ENCODE peak calls at places on chromosomes 13 and 19, in five cellular contexts. One of them, this sample, is unnamed.
A peak's percentile ranks its signal among the peaks of the same experiment; 100 is the strongest.

GRCh38 chr13:64186503-64186902 is 2770.9 kb upstream of the PCDH20 start:
- DNase-seq in neural crest cell: no peak
- DNase-seq in omental fat pad: no peak
- DNase-seq in CD8-positive, alpha-beta T cell: no peak
- DNase-seq in fibroblast of mammary gland: no peak
- DNase-seq in this sample: no peak

GRCh38 chr13:108463365-108463764 is 166.0 kb upstream of the MYO16 start:
- DNase-seq in neural crest cell: no peak
- DNase-seq in omental fat pad: no peak
- DNase-seq in CD8-positive, alpha-beta T cell: no peak
- DNase-seq in fibroblast of mammary gland: peak; percentile 91
- DNase-seq in this sample: no peak

GRCh38 chr13:102187313-102187712 is 214.5 kb downstream of the FGF14 start:
- DNase-seq in neural crest cell: no peak
- DNase-seq in omental fat pad: no peak
- DNase-seq in CD8-positive, alpha-beta T cell: no peak
- DNase-seq in fibroblast of mammary gland: no peak
- DNase-seq in this sample: no peak

GRCh38 chr13:78587395-78587794 is 16.0 kb downstream of the POU4F1 start:
- DNase-seq in neural crest cell: no peak
- DNase-seq in omental fat pad: no peak
- DNase-seq in CD8-positive, alpha-beta T cell: no peak
- DNase-seq in fibroblast of mammary gland: no peak
- DNase-seq in this sample: no peak

GRCh38 chr19:54408627-54409026 is 6.6 kb upstream of the TTYH1 start:
- DNase-seq in neural crest cell: no peak
- DNase-seq in omental fat pad: no peak
- DNase-seq in CD8-positive, alpha-beta T cell: no peak
- DNase-seq in fibroblast of mammary gland: no peak
- DNase-seq in this sample: no peak

GRCh38 chr19:45613926-45614725 is 12.1 kb upstream of the GPR4 start:
- DNase-seq in neural crest cell: no peak
- DNase-seq in omental fat pad: no peak
- DNase-seq in CD8-positive, alpha-beta T cell: no peak
- DNase-seq in fibroblast of mammary gland: peak; percentile 92
- DNase-seq in this sample: no peak

GRCh38 chr19:41801682-41802317 is 5.4 kb downstream of the CEACAM3 start:
- DNase-seq in neural crest cell: no peak
- DNase-seq in omental fat pad: no peak
- DNase-seq in CD8-positive, alpha-beta T cell: no peak
- DNase-seq in fibroblast of mammary gland: no peak
- DNase-seq in this sample: no peak

GRCh38 chr13:100508996-100509395 is 79.6 kb downstream of the GGACT start:
- DNase-seq in neural crest cell: no peak
- DNase-seq in omental fat pad: no peak
- DNase-seq in CD8-positive, alpha-beta T cell: no peak
- DNase-seq in fibroblast of mammary gland: no peak
- DNase-seq in this sample: no peak

GRCh38 chr19:13929956-13930355 is 8.3 kb downstream of the PODNL1 start:
- DNase-seq in neural crest cell: no peak
- DNase-seq in omental fat pad: no peak
- DNase-seq in CD8-positive, alpha-beta T cell: no peak
- DNase-seq in fibroblast of mammary gland: no peak
- DNase-seq in this sample: no peak

GRCh38 chr13:42113478-42113877 is 65.0 kb downstream of the DGKH start:
- DNase-seq in neural crest cell: no peak
- DNase-seq in omental fat pad: no peak
- DNase-seq in CD8-positive, alpha-beta T cell: no peak
- DNase-seq in fibroblast of mammary gland: no peak
- DNase-seq in this sample: no peak

GRCh38 chr19:17091758-17092333 is 16.3 kb downstream of the MYO9B start:
- DNase-seq in neural crest cell: no peak
- DNase-seq in omental fat pad: no peak
- DNase-seq in CD8-positive, alpha-beta T cell: no peak
- DNase-seq in fibroblast of mammary gland: no peak
- DNase-seq in this sample: no peak

GRCh38 chr13:99979453-99980200 is 2.0 kb upstream of the ZIC2 start:
- DNase-seq in neural crest cell: no peak
- DNase-seq in omental fat pad: no peak
- DNase-seq in CD8-positive, alpha-beta T cell: no peak
- DNase-seq in fibroblast of mammary gland: no peak
- DNase-seq in this sample: no peak

GRCh38 chr13:28558567-28558966 is 63.6 kb upstream of the FLT1 start:
- DNase-seq in neural crest cell: no peak
- DNase-seq in omental fat pad: no peak
- DNase-seq in CD8-positive, alpha-beta T cell: no peak
- DNase-seq in fibroblast of mammary gland: peak; percentile 29
- DNase-seq in this sample: no peak

GRCh38 chr13:51066091-51066831 is 44.8 kb downstream of the C13orf42 start:
- DNase-seq in neural crest cell: no peak
- DNase-seq in omental fat pad: no peak
- DNase-seq in CD8-positive, alpha-beta T cell: no peak
- DNase-seq in fibroblast of mammary gland: no peak
- DNase-seq in this sample: no peak

GRCh38 chr13:33918199-33918932 is 100.4 kb downstream of the RFC3 start:
- DNase-seq in neural crest cell: no peak
- DNase-seq in omental fat pad: no peak
- DNase-seq in CD8-positive, alpha-beta T cell: no peak
- DNase-seq in fibroblast of mammary gland: peak; percentile 90
- DNase-seq in this sample: no peak

GRCh38 chr19:34363094-34363493 is 1.9 kb upstream of the GPI start:
- DNase-seq in neural crest cell: no peak
- DNase-seq in omental fat pad: no peak
- DNase-seq in CD8-positive, alpha-beta T cell: no peak
- DNase-seq in fibroblast of mammary gland: no peak
- DNase-seq in this sample: no peak

GRCh38 chr19:1725100-1726064 is 27.9 kb upstream of the ONECUT3 start:
- DNase-seq in neural crest cell: peak; percentile 72
- DNase-seq in omental fat pad: no peak
- DNase-seq in CD8-positive, alpha-beta T cell: peak; percentile 9
- DNase-seq in fibroblast of mammary gland: peak; percentile 24
- DNase-seq in this sample: no peak

GRCh38 chr19:58569191-58569942 is 3.8 kb downstream of the MZF1 start:
- DNase-seq in neural crest cell: no peak
- DNase-seq in omental fat pad: no peak
- DNase-seq in CD8-positive, alpha-beta T cell: no peak
- DNase-seq in fibroblast of mammary gland: no peak
- DNase-seq in this sample: peak; percentile 54

GRCh38 chr13:29707876-29708543 is 112.5 kb upstream of the SLC7A1 start:
- DNase-seq in neural crest cell: no peak
- DNase-seq in omental fat pad: no peak
- DNase-seq in CD8-positive, alpha-beta T cell: peak; percentile 13
- DNase-seq in fibroblast of mammary gland: peak; percentile 60
- DNase-seq in this sample: no peak

GRCh38 chr13:46489586-46490023 is 63.4 kb upstream of the LRCH1 start:
- DNase-seq in neural crest cell: no peak
- DNase-seq in omental fat pad: no peak
- DNase-seq in CD8-positive, alpha-beta T cell: no peak
- DNase-seq in fibroblast of mammary gland: peak; percentile 98
- DNase-seq in this sample: no peak

GRCh38 chr19:40586611-40587010 is 9.9 kb downstream of the SHKBP1 start:
- DNase-seq in neural crest cell: no peak
- DNase-seq in omental fat pad: no peak
- DNase-seq in CD8-positive, alpha-beta T cell: no peak
- DNase-seq in fibroblast of mammary gland: no peak
- DNase-seq in this sample: no peak

GRCh38 chr19:38321646-38322323 is 2.1 kb downstream of the KCNK6 start:
- DNase-seq in neural crest cell: no peak
- DNase-seq in omental fat pad: peak; percentile 47
- DNase-seq in CD8-positive, alpha-beta T cell: no peak
- DNase-seq in fibroblast of mammary gland: peak; percentile 34
- DNase-seq in this sample: no peak

GRCh38 chr13:50079278-50080157 is 64.3 kb downstream of the KCNRG start:
- DNase-seq in neural crest cell: no peak
- DNase-seq in omental fat pad: no peak
- DNase-seq in CD8-positive, alpha-beta T cell: no peak
- DNase-seq in fibroblast of mammary gland: no peak
- DNase-seq in this sample: no peak

DNA sequence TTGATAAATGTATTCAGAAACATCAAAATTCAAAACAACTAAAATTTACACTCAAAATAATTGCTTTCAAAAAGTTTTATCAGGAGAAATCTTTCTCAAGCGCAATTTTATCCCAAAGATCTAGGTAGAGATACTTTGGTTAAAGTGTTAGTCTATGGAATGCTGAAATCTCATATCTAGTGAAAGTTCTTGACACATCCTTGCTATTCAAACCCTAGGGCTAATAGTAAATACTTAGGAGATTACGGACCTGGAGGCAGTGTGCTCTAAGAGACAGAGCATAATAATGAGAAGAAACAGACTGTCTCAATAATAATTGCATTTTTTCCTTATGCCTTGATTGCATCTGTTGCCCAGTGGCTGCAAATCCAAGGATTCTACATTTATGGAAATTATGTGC is 330.8 kb downstream of the DACH1 start:
- DNase-seq in neural crest cell: no peak
- DNase-seq in omental fat pad: no peak
- DNase-seq in CD8-positive, alpha-beta T cell: no peak
- DNase-seq in fibroblast of mammary gland: no peak
- DNase-seq in this sample: no peak
- TF ChIP-seq CTCF in neural crest cell: no peak
- TF ChIP-seq CTCF in omental fat pad: no peak
- TF ChIP-seq CTCF in CD8-positive, alpha-beta T cell: no peak
- TF ChIP-seq CTCF in fibroblast of mammary gland: no peak
- TF ChIP-seq CTCF in this sample: no peak

GRCh38 chr19:11693505-11694499 is 44.9 kb downstream of the ZNF823 start:
- DNase-seq in neural crest cell: no peak
- DNase-seq in omental fat pad: no peak
- DNase-seq in CD8-positive, alpha-beta T cell: no peak
- DNase-seq in fibroblast of mammary gland: peak; percentile 91
- DNase-seq in this sample: no peak
- TF ChIP-seq CTCF in neural crest cell: no peak
- TF ChIP-seq CTCF in omental fat pad: no peak
- TF ChIP-seq CTCF in CD8-positive, alpha-beta T cell: no peak
- TF ChIP-seq CTCF in fibroblast of mammary gland: no peak
- TF ChIP-seq CTCF in this sample: peak; percentile 45

DNA sequence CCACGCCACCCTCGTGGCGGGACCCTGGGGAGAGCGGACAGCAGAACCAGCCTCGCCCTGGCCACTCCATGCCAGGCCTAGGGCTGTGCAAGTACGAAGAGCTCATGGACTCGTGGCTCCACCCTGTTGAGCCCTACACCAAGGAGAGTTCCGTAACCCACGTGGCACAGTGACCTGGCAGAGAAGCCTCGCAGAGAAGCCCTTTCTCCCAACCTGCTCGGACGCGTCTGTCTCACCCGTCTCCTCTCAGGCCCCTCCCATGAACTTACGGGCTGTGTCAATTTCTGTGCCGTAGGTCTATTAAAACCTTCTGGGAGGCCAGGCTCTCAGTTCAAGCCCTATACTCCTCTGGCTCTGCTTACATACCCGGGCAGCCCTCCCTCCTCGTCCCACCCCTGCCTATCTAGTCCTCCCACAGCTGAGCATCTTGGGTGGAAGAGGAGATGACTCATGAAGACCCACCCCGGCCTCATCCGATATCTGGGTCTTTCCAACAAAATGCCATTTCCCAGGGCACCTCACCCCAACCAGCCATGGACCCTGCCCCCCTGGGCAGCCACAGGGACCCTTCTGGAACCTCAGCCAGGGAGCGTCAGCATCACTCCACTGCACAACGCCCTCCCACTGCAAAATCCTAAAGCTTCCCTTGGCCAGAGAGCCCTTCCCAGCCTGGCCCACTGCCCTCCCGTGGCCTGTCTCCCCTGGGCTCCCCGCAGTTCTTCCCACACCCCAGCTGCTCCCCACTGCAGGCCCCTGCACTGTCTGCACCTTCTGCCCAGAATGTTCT is 2.4 kb downstream of the UBXN6 start:
- DNase-seq in neural crest cell: no peak
- DNase-seq in omental fat pad: no peak
- DNase-seq in CD8-positive, alpha-beta T cell: no peak
- DNase-seq in fibroblast of mammary gland: peak; percentile 95
- DNase-seq in this sample: no peak
- TF ChIP-seq CTCF in neural crest cell: no peak
- TF ChIP-seq CTCF in omental fat pad: no peak
- TF ChIP-seq CTCF in CD8-positive, alpha-beta T cell: no peak
- TF ChIP-seq CTCF in fibroblast of mammary gland: no peak
- TF ChIP-seq CTCF in this sample: no peak

GRCh38 chr19:29260477-29261317 is 47.7 kb upstream of the UQCRFS1 start:
- DNase-seq in neural crest cell: peak; percentile 53
- DNase-seq in omental fat pad: no peak
- DNase-seq in CD8-positive, alpha-beta T cell: no peak
- DNase-seq in fibroblast of mammary gland: peak; percentile 36
- DNase-seq in this sample: no peak
- TF ChIP-seq CTCF in neural crest cell: peak; percentile 68
- TF ChIP-seq CTCF in omental fat pad: no peak
- TF ChIP-seq CTCF in CD8-positive, alpha-beta T cell: no peak
- TF ChIP-seq CTCF in fibroblast of mammary gland: peak; percentile 50
- TF ChIP-seq CTCF in this sample: peak; percentile 70

DNA sequence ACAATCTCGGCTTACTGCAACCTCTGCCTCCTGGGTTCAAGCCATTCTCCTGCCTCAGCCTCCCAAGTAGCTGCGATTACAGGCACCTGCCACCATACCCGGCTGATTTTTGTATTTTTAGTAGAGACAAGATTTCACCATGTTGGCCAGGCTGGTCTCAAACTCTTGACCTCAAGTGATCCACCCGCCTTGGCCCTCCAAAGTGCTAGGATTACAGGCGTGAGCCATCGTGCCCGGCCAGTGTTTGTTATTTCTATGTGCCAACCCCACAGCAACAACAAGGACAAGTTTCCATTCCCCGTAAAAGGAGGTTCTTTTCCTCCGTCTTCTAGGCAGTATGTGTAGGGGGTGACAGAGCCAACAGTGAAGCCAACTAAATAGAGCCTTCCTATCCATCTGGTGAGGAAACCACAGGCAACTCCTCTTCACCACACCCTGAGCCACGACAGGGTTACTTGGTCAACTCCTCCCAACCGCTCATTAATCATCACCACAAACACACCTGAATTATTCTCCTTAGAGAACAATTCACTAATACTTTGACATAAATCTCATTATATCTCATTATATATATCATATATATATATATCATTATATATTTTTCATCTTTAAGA is 25.5 kb downstream of the FOXO1 start:
- DNase-seq in neural crest cell: no peak
- DNase-seq in omental fat pad: no peak
- DNase-seq in CD8-positive, alpha-beta T cell: no peak
- DNase-seq in fibroblast of mammary gland: no peak
- DNase-seq in this sample: no peak
- TF ChIP-seq CTCF in neural crest cell: no peak
- TF ChIP-seq CTCF in omental fat pad: no peak
- TF ChIP-seq CTCF in CD8-positive, alpha-beta T cell: no peak
- TF ChIP-seq CTCF in fibroblast of mammary gland: no peak
- TF ChIP-seq CTCF in this sample: no peak